ENCODE peak calls at places on chromosomes 5 and 9, in seven cellular contexts. Q, L, W, Z, F, M and Y are unnamed samples.
A peak's percentile ranks its signal among the peaks of the same experiment; 100 is the strongest.

GRCh38 chr5:86118542-86118941 is 499.2 kb upstream of the COX7C start:
- DNase-seq in Q (no peak), L (no peak), W (no peak), Z (no peak), F (no peak), M (peak; percentile 36), Y (no peak)

GRCh38 chr5:132498152-132498551 is 7.6 kb upstream of the IRF1 start:
- DNase-seq in Q (no peak), L (no peak), W (no peak), Z (peak; percentile 68), F (no peak), M (peak; percentile 19), Y (peak; percentile 69)

GRCh38 chr9:118652258-118652657 is 717.0 kb downstream of the BRINP1 start:
- DNase-seq in Q (no peak), L (no peak), W (no peak), Z (no peak), F (no peak), M (no peak), Y (no peak)

GRCh38 chr9:134324359-134325095 is 1.7 kb upstream of the RXRA start:
- DNase-seq in Q (no peak), L (no peak), W (no peak), Z (no peak), F (no peak), M (no peak), Y (no peak)

GRCh38 chr5:149605998-149606721 is 24.9 kb downstream of the ARHGEF37 start:
- DNase-seq in Q (peak; percentile 87), L (no peak), W (peak; percentile 49), Z (peak; percentile 46), F (no peak), M (peak; percentile 81), Y (no peak)

GRCh38 chr5:96657068-96657467 is 5.1 kb upstream of the CAST start:
- DNase-seq in Q (peak; percentile 94), L (no peak), W (no peak), Z (peak; percentile 39), F (no peak), M (peak; percentile 81), Y (no peak)

GRCh38 chr5:176817864-176818377 is 7.6 kb downstream of the UNC5A start:
- DNase-seq in Q (no peak), L (no peak), W (no peak), Z (no peak), F (peak; percentile 69), M (no peak), Y (no peak)

GRCh38 chr5:76544268-76544926 is 78.8 kb downstream of the F2RL2 start:
- DNase-seq in Q (peak; percentile 12), L (no peak), W (no peak), Z (no peak), F (no peak), M (peak; percentile 48), Y (no peak)

GRCh38 chr5:62144395-62145022 is 161.5 kb upstream of the KIF2A start:
- DNase-seq in Q (no peak), L (no peak), W (no peak), Z (no peak), F (peak; percentile 81), M (no peak), Y (no peak)

GRCh38 chr9:14910178-14910805 is at the start of gene FREM1:
- DNase-seq in Q (peak; percentile 15), L (peak; percentile 25), W (no peak), Z (no peak), F (peak; percentile 76), M (no peak), Y (peak; percentile 87)

GRCh38 chr5:138272681-138273080 is 1.7 kb downstream of the GFRA3 start:
- DNase-seq in Q (no peak), L (no peak), W (no peak), Z (no peak), F (no peak), M (no peak), Y (no peak)

GRCh38 chr5:97070234-97070633 is 72.2 kb downstream of the LIX1 start:
- DNase-seq in Q (no peak), L (no peak), W (no peak), Z (no peak), F (no peak), M (no peak), Y (no peak)

GRCh38 chr5:176610430-176610763 is 441 bp upstream of the GPRIN1 start:
- DNase-seq in Q (no peak), L (no peak), W (peak; percentile 46), Z (no peak), F (peak; percentile 51), M (no peak), Y (no peak)

GRCh38 chr9:112127281-112127680 is 47.8 kb downstream of the SUSD1 start:
- DNase-seq in Q (no peak), L (no peak), W (no peak), Z (no peak), F (no peak), M (no peak), Y (no peak)

GRCh38 chr9:14031761-14032279 is 282.1 kb downstream of the NFIB start:
- DNase-seq in Q (no peak), L (no peak), W (no peak), Z (no peak), F (no peak), M (no peak), Y (no peak)

GRCh38 chr5:15790446-15791005 is 290.5 kb downstream of the FBXL7 start:
- DNase-seq in Q (no peak), L (no peak), W (no peak), Z (no peak), F (no peak), M (no peak), Y (no peak)

GRCh38 chr5:33781286-33781685 is 110.5 kb downstream of the ADAMTS12 start:
- DNase-seq in Q (peak; percentile 71), L (no peak), W (no peak), Z (no peak), F (no peak), M (no peak), Y (no peak)

GRCh38 chr5:1523793-1524480 is at the start of gene LPCAT1:
- DNase-seq in Q (peak; percentile 63), L (peak; percentile 80), W (peak; percentile 85), Z (peak; percentile 54), F (peak; percentile 71), M (peak; percentile 84), Y (peak; percentile 92)

GRCh38 chr5:80192507-80193241 is 63.2 kb downstream of the SERINC5 start:
- DNase-seq in Q (no peak), L (peak; percentile 52), W (no peak), Z (no peak), F (no peak), M (no peak), Y (no peak)

GRCh38 chr5:2193142-2193922 is 310.6 kb upstream of the IRX4 start:
- DNase-seq in Q (no peak), L (no peak), W (no peak), Z (no peak), F (no peak), M (no peak), Y (peak; percentile 78)

GRCh38 chr5:82754759-82755158 is 322.4 kb downstream of the TMEM167A start:
- DNase-seq in Q (no peak), L (no peak), W (no peak), Z (no peak), F (no peak), M (no peak), Y (no peak)

GRCh38 chr9:105858877-105859276 is 164.5 kb downstream of the TMEM38B start:
- DNase-seq in Q (no peak), L (no peak), W (no peak), Z (no peak), F (no peak), M (no peak), Y (no peak)

GRCh38 chr9:91217388-91217787 is 144.3 kb downstream of the AUH start:
- DNase-seq in Q (no peak), L (no peak), W (no peak), Z (no peak), F (no peak), M (no peak), Y (no peak)

GRCh38 chr5:386432-387341 is 56.3 kb upstream of the EXOC3 start:
- DNase-seq in Q (peak; percentile 51), L (no peak), W (no peak), Z (no peak), F (no peak), M (no peak), Y (peak; percentile 80)

GRCh38 chr9:131642496-131643083 is 97.3 kb downstream of the PRRT1B start:
- DNase-seq in Q (no peak), L (no peak), W (peak; percentile 65), Z (no peak), F (no peak), M (peak; percentile 68), Y (no peak)

GRCh38 chr5:61132559-61132958 is 29.7 kb downstream of the SMIM15 start:
- DNase-seq in Q (peak; percentile 59), L (no peak), W (no peak), Z (no peak), F (no peak), M (no peak), Y (no peak)

GRCh38 chr9:121744002-121744686 is 92.7 kb downstream of the DAB2IP start:
- DNase-seq in Q (peak; percentile 49), L (peak; percentile 75), W (peak; percentile 56), Z (peak; percentile 71), F (no peak), M (no peak), Y (no peak)

GRCh38 chr5:65203746-65204145 is 278.0 kb downstream of the ADAMTS6 start:
- DNase-seq in Q (peak; percentile 80), L (no peak), W (no peak), Z (no peak), F (no peak), M (no peak), Y (no peak)

GRCh38 chr5:10506535-10506934 is 57.3 kb upstream of the ANKRD33B start:
- DNase-seq in Q (no peak), L (no peak), W (no peak), Z (no peak), F (no peak), M (no peak), Y (no peak)

GRCh38 chr9:115691097-115691496 is 462.5 kb upstream of the PAPPA start:
- DNase-seq in Q (peak; percentile 96), L (no peak), W (no peak), Z (no peak), F (no peak), M (no peak), Y (no peak)